ENCODE peak calls at places on chromosome 3, in six cellular contexts. K is AG04450; X is HTR-8/SVneo; U is HS-5; R is anterior cingulate cortex; N is CD8-positive, alpha-beta memory T cell. H is an unnamed sample.

GRCh38 chr3:111669926-111670630 is 74.9 kb upstream of the ZBED2 start:
- DNase-seq in K (no peak), X (no peak), U (no peak), R (no peak), N (no peak), H (no peak)

GRCh38 chr3:161989012-161989411 is 492.4 kb downstream of the OTOL1 start:
- DNase-seq in K (no peak), X (no peak), U (no peak), R (no peak), N (no peak), H (no peak)

GRCh38 chr3:8445861-8446260 is 55.8 kb upstream of the LMCD1 start:
- DNase-seq in K (peak; percentile 80), X (no peak), U (peak; percentile 72), R (no peak), N (no peak), H (no peak)

GRCh38 chr3:139024968-139025367 is 4.2 kb upstream of the PRR23B start:
- DNase-seq in K (no peak), X (no peak), U (no peak), R (no peak), N (no peak), H (no peak)

GRCh38 chr3:9701711-9702110 is 1.9 kb upstream of the CPNE9 start:
- DNase-seq in K (no peak), X (no peak), U (no peak), R (no peak), N (no peak), H (no peak)

GRCh38 chr3:116018651-116019050 is 395.3 kb downstream of the GAP43 start:
- DNase-seq in K (no peak), X (no peak), U (peak; percentile 74), R (no peak), N (no peak), H (no peak)

GRCh38 chr3:123568034-123568433 is 16.8 kb downstream of the HACD2 start:
- DNase-seq in K (no peak), X (no peak), U (no peak), R (peak; percentile 65), N (no peak), H (no peak)

GRCh38 chr3:189132125-189132744 is 39.5 kb upstream of the TPRG1 start:
- DNase-seq in K (peak; percentile 41), X (peak; percentile 56), U (no peak), R (no peak), N (peak; percentile 70), H (peak; percentile 74)

GRCh38 chr3:160012108-160012507 is 23.5 kb downstream of the IL12A start:
- DNase-seq in K (no peak), X (no peak), U (no peak), R (no peak), N (no peak), H (no peak)

GRCh38 chr3:14145670-14146380 is 21.0 kb downstream of the TMEM43 start:
- DNase-seq in K (no peak), X (no peak), U (no peak), R (no peak), N (no peak), H (no peak)

GRCh38 chr3:134242649-134243637 is 7.7 kb downstream of the RYK start:
- DNase-seq in K (peak; percentile 69), X (peak; percentile 40), U (peak; percentile 83), R (no peak), N (no peak), H (no peak)

GRCh38 chr3:123722021-123722420 is 137.2 kb upstream of the HACD2 start:
- DNase-seq in K (no peak), X (no peak), U (no peak), R (no peak), N (no peak), H (no peak)

GRCh38 chr3:45772341-45773035 is 23.8 kb downstream of the SLC6A20 start:
- DNase-seq in K (no peak), X (no peak), U (no peak), R (no peak), N (no peak), H (peak; percentile 22)

GRCh38 chr3:126258670-126259069 is 78.3 kb upstream of the ALDH1L1 start:
- DNase-seq in K (no peak), X (no peak), U (no peak), R (no peak), N (no peak), H (no peak)

GRCh38 chr3:101954946-101955345 is 105.6 kb downstream of the NFKBIZ start:
- DNase-seq in K (no peak), X (no peak), U (no peak), R (no peak), N (no peak), H (no peak)

GRCh38 chr3:3447671-3448070 is 268.2 kb upstream of the CRBN start:
- DNase-seq in K (no peak), X (no peak), U (no peak), R (no peak), N (no peak), H (no peak)

GRCh38 chr3:56837196-56837955 is 35.6 kb upstream of the ARHGEF3 start:
- DNase-seq in K (no peak), X (no peak), U (no peak), R (no peak), N (no peak), H (no peak)

GRCh38 chr3:107761391-107761790 is 238.6 kb downstream of the BBX start:
- DNase-seq in K (no peak), X (no peak), U (no peak), R (no peak), N (no peak), H (no peak)

GRCh38 chr3:19946291-19946831 is 536 bp upstream of the RAB5A start:
- DNase-seq in K (no peak), X (no peak), U (no peak), R (no peak), N (no peak), H (no peak)

H was measured in SJSA1.